ENCODE peak calls at places on chromosomes 13 and 19, in four cellular contexts. One of them, this sample, is unnamed.

GRCh38 chr19:49761249-49761624 is 1.9 kb downstream of the TSKS start:
- DNase-seq in GM12878: no peak
- DNase-seq in K562: no peak
- DNase-seq in HL-60: no peak
- DNase-seq in this sample: no peak

GRCh38 chr13:75384881-75385707 is 96.9 kb downstream of the TBC1D4 start:
- DNase-seq in GM12878: no peak
- DNase-seq in K562: no peak
- DNase-seq in HL-60: no peak
- DNase-seq in this sample: no peak

GRCh38 chr19:8445488-8446001 is 770 bp downstream of the HNRNPM start:
- DNase-seq in GM12878: no peak
- DNase-seq in K562: peak; percentile 55
- DNase-seq in HL-60: no peak
- DNase-seq in this sample: no peak

GRCh38 chr19:15264061-15264932 is 32.0 kb upstream of the EPHX3 start:
- DNase-seq in GM12878: no peak
- DNase-seq in K562: peak; percentile 70
- DNase-seq in HL-60: peak; percentile 24
- DNase-seq in this sample: peak; percentile 78

GRCh38 chr19:46615966-46616365 is 8.9 kb downstream of the PTGIR start:
- DNase-seq in GM12878: no peak
- DNase-seq in K562: no peak
- DNase-seq in HL-60: no peak
- DNase-seq in this sample: no peak

GRCh38 chr13:30159446-30159839 is 147.9 kb downstream of the KATNAL1 start:
- DNase-seq in GM12878: no peak
- DNase-seq in K562: no peak
- DNase-seq in HL-60: no peak
- DNase-seq in this sample: no peak

GRCh38 chr13:52840066-52840465 is 8.4 kb downstream of the PCDH8 start:
- DNase-seq in GM12878: no peak
- DNase-seq in K562: no peak
- DNase-seq in HL-60: no peak
- DNase-seq in this sample: no peak

GRCh38 chr19:50702870-50703829 is 16.5 kb downstream of the SHANK1 start:
- DNase-seq in GM12878: no peak
- DNase-seq in K562: no peak
- DNase-seq in HL-60: no peak
- DNase-seq in this sample: no peak

GRCh38 chr19:16030964-16031871 is 45.1 kb upstream of the TPM4 start:
- DNase-seq in GM12878: no peak
- DNase-seq in K562: no peak
- DNase-seq in HL-60: no peak
- DNase-seq in this sample: no peak

GRCh38 chr19:10742494-10742893 is 24.6 kb downstream of the DNM2 start:
- DNase-seq in GM12878: no peak
- DNase-seq in K562: no peak
- DNase-seq in HL-60: no peak
- DNase-seq in this sample: no peak

GRCh38 chr13:44364601-44365000 is 9.0 kb upstream of the SERP2 start:
- DNase-seq in GM12878: no peak
- DNase-seq in K562: no peak
- DNase-seq in HL-60: no peak
- DNase-seq in this sample: no peak

GRCh38 chr19:20928371-20928770 is 5.3 kb downstream of the ZNF85 start:
- DNase-seq in GM12878: no peak
- DNase-seq in K562: no peak
- DNase-seq in HL-60: no peak
- DNase-seq in this sample: no peak

GRCh38 chr19:38252935-38253691 is 3.1 kb downstream of the PPP1R14A start:
- DNase-seq in GM12878: no peak
- DNase-seq in K562: no peak
- DNase-seq in HL-60: no peak
- DNase-seq in this sample: no peak

GRCh38 chr19:6011794-6012193 is 33.9 kb upstream of the RANBP3 start:
- DNase-seq in GM12878: no peak
- DNase-seq in K562: no peak
- DNase-seq in HL-60: no peak
- DNase-seq in this sample: no peak

GRCh38 chr19:4606921-4607678 is 32.2 kb upstream of the TNFAIP8L1 start:
- DNase-seq in GM12878: no peak
- DNase-seq in K562: no peak
- DNase-seq in HL-60: no peak
- DNase-seq in this sample: no peak

GRCh38 chr19:49565261-49565660 is 15.1 kb downstream of the NOSIP start:
- DNase-seq in GM12878: no peak
- DNase-seq in K562: no peak
- DNase-seq in HL-60: no peak
- DNase-seq in this sample: no peak

GRCh38 chr13:91817250-91817649 is 418.8 kb downstream of the GPC5 start:
- DNase-seq in GM12878: no peak
- DNase-seq in K562: peak; percentile 7
- DNase-seq in HL-60: no peak
- DNase-seq in this sample: no peak

GRCh38 chr13:27634231-27634630 is 12.5 kb downstream of the POLR1D start:
- DNase-seq in GM12878: no peak
- DNase-seq in K562: no peak
- DNase-seq in HL-60: no peak
- DNase-seq in this sample: no peak

GRCh38 chr13:26465514-26465913 is 92.0 kb upstream of the WASF3 start:
- DNase-seq in GM12878: no peak
- DNase-seq in K562: no peak
- DNase-seq in HL-60: no peak
- DNase-seq in this sample: no peak

GRCh38 chr19:44607049-44607448 is 6.3 kb upstream of the IGSF23 start:
- DNase-seq in GM12878: no peak
- DNase-seq in K562: no peak
- DNase-seq in HL-60: no peak
- DNase-seq in this sample: no peak

GRCh38 chr19:19627716-19628498 is at the start of gene LPAR2:
- DNase-seq in GM12878: no peak
- DNase-seq in K562: no peak
- DNase-seq in HL-60: no peak
- DNase-seq in this sample: peak; percentile 97

GRCh38 chr19:9406798-9407352 is 28.5 kb downstream of the ZNF266 start:
- DNase-seq in GM12878: no peak
- DNase-seq in K562: peak; percentile 78
- DNase-seq in HL-60: peak; percentile 88
- DNase-seq in this sample: peak; percentile 58

GRCh38 chr19:50204811-50205675 is 1.6 kb downstream of the MYH14 start:
- DNase-seq in GM12878: no peak
- DNase-seq in K562: peak; percentile 42
- DNase-seq in HL-60: no peak
- DNase-seq in this sample: no peak

GRCh38 chr19:17953316-17953801 is 13.5 kb upstream of the KCNN1 start:
- DNase-seq in GM12878: no peak
- DNase-seq in K562: no peak
- DNase-seq in HL-60: no peak
- DNase-seq in this sample: no peak

GRCh38 chr19:14517840-14518505 is at the start of gene DNAJB1:
- DNase-seq in GM12878: no peak
- DNase-seq in K562: peak; percentile 87
- DNase-seq in HL-60: no peak
- DNase-seq in this sample: peak; percentile 92

GRCh38 chr13:112781881-112782361 is 92.1 kb downstream of the ATP11A start:
- DNase-seq in GM12878: no peak
- DNase-seq in K562: no peak
- DNase-seq in HL-60: no peak
- DNase-seq in this sample: no peak

GRCh38 chr13:110017379-110017778 is 231.0 kb upstream of the IRS2 start:
- DNase-seq in GM12878: no peak
- DNase-seq in K562: no peak
- DNase-seq in HL-60: no peak
- DNase-seq in this sample: no peak

GRCh38 chr19:39515551-39516191 is 732 bp downstream of the SELENOV start:
- DNase-seq in GM12878: no peak
- DNase-seq in K562: no peak
- DNase-seq in HL-60: no peak
- DNase-seq in this sample: no peak

GRCh38 chr19:10010247-10010691 is at the start of gene COL5A3:
- DNase-seq in GM12878: no peak
- DNase-seq in K562: peak; percentile 32
- DNase-seq in HL-60: no peak
- DNase-seq in this sample: no peak

GRCh38 chr13:48126944-48127814 is 32.3 kb upstream of the MED4 start:
- DNase-seq in GM12878: peak; percentile 47
- DNase-seq in K562: peak; percentile 52
- DNase-seq in HL-60: peak; percentile 40
- DNase-seq in this sample: peak; percentile 29

GRCh38 chr13:82636119-82636518 is 1246.2 kb downstream of the SLITRK1 start:
- DNase-seq in GM12878: no peak
- DNase-seq in K562: no peak
- DNase-seq in HL-60: no peak
- DNase-seq in this sample: no peak

GRCh38 chr13:44879452-44880058 is 109.7 kb downstream of the NUFIP1 start:
- DNase-seq in GM12878: peak; percentile 8
- DNase-seq in K562: no peak
- DNase-seq in HL-60: peak; percentile 3
- DNase-seq in this sample: no peak

GRCh38 chr19:16213076-16213475 is 15.4 kb downstream of the AP1M1 start:
- DNase-seq in GM12878: no peak
- DNase-seq in K562: no peak
- DNase-seq in HL-60: no peak
- DNase-seq in this sample: no peak

GRCh38 chr19:40622773-40623075 is 21.6 kb downstream of the LTBP4 start:
- DNase-seq in GM12878: no peak
- DNase-seq in K562: no peak
- DNase-seq in HL-60: no peak
- DNase-seq in this sample: no peak

GRCh38 chr13:28324181-28324789 is 170.6 kb downstream of the FLT1 start:
- DNase-seq in GM12878: peak; percentile 45
- DNase-seq in K562: peak; percentile 71
- DNase-seq in HL-60: peak; percentile 8
- DNase-seq in this sample: peak; percentile 52

GRCh38 chr19:17467471-17468301 is 2.6 kb upstream of the SLC27A1 start:
- DNase-seq in GM12878: no peak
- DNase-seq in K562: no peak
- DNase-seq in HL-60: no peak
- DNase-seq in this sample: no peak

GRCh38 chr13:34148359-34148758 is 330.4 kb downstream of the RFC3 start:
- DNase-seq in GM12878: no peak
- DNase-seq in K562: no peak
- DNase-seq in HL-60: no peak
- DNase-seq in this sample: no peak

GRCh38 chr19:13700621-13701020 is 63.7 kb upstream of the MRI1 start:
- DNase-seq in GM12878: no peak
- DNase-seq in K562: no peak
- DNase-seq in HL-60: no peak
- DNase-seq in this sample: no peak

DNA sequence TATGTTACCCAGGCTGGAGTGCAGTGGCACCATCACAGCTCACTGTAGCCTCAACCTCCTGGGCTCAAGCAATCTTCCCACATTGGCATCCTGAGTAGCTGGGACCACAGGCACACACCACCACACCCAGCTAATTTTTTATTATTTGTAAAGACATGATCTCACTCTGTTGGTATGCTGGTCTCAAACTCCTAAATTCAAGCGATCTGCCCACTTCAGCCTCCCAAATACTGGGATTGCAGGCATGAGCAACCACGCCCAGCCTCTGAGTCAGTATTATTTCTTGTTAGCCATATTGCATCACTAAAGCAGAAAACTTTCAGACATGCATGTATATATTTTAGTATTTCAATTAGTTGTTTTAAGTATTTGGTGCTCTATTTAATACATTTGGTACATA is 376.4 kb downstream of the GPC6 start:
- DNase-seq in GM12878: no peak
- DNase-seq in K562: no peak
- DNase-seq in HL-60: no peak
- DNase-seq in this sample: no peak
- TF ChIP-seq SPI1 in GM12878: no peak
- TF ChIP-seq SPI1 in K562: no peak
- TF ChIP-seq SPI1 in HL-60: no peak
- TF ChIP-seq SPI1 in this sample: no peak

DNA sequence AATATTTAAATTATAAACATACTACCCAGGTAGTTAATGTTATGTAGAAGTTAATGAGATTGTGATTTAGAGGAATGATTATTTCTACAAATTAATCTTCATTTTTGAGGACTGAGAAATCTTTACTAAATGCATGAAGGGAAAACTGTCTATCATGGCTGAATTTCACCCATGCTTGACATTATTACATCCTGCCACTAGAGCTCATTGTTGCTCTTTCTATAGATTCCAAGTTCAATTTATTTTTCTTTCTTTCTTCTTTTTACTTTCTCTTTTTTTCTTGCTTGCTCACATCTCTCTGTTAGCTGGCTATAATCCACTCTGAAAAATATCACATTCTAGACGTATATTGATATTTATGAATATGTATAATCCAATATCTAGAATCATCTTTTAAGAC is 505.0 kb upstream of the KLHL1 start:
- DNase-seq in GM12878: no peak
- DNase-seq in K562: no peak
- DNase-seq in HL-60: no peak
- DNase-seq in this sample: no peak
- TF ChIP-seq SPI1 in GM12878: no peak
- TF ChIP-seq SPI1 in K562: no peak
- TF ChIP-seq SPI1 in HL-60: no peak
- TF ChIP-seq SPI1 in this sample: no peak

DNA sequence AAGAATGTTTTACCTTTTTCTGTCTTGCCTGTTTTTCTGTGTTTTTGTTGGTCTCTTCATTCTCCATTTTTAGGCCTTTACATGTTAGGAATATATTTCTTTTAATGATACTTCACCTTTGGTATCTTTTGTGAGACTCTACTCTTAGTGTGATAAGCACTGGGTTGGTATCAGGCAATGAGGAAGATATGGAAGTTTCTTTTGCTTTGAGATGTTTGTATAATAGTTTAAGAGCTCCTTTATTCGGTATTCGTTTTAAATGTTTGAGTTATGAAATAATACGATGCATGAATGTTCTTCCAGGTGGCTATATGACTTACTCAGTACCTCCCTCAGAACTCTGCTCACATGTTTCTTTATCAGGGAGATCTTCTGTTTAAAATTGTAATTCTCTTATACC is 144.8 kb downstream of the PDS5B start:
- DNase-seq in GM12878: no peak
- DNase-seq in K562: no peak
- DNase-seq in HL-60: no peak
- DNase-seq in this sample: no peak
- TF ChIP-seq SPI1 in GM12878: no peak
- TF ChIP-seq SPI1 in K562: no peak
- TF ChIP-seq SPI1 in HL-60: no peak
- TF ChIP-seq SPI1 in this sample: no peak

GRCh38 chr19:3132971-3133792 is 2.7 kb upstream of the GNA15 start:
- DNase-seq in GM12878: peak; percentile 85
- DNase-seq in K562: peak; percentile 62
- DNase-seq in HL-60: peak; percentile 85
- DNase-seq in this sample: peak; percentile 64
- TF ChIP-seq SPI1 in GM12878: peak; percentile 27
- TF ChIP-seq SPI1 in K562: no peak
- TF ChIP-seq SPI1 in HL-60: peak; percentile 84
- TF ChIP-seq SPI1 in this sample: peak; percentile 53

GRCh38 chr13:94609196-94609595 is 7.5 kb downstream of the GPR180 start:
- DNase-seq in GM12878: no peak
- DNase-seq in K562: no peak
- DNase-seq in HL-60: no peak
- DNase-seq in this sample: no peak
- TF ChIP-seq SPI1 in GM12878: no peak
- TF ChIP-seq SPI1 in K562: no peak
- TF ChIP-seq SPI1 in HL-60: no peak
- TF ChIP-seq SPI1 in this sample: no peak

GRCh38 chr19:30446844-30447243 is 74.7 kb downstream of the ZNF536 start:
- DNase-seq in GM12878: no peak
- DNase-seq in K562: no peak
- DNase-seq in HL-60: no peak
- DNase-seq in this sample: no peak
- TF ChIP-seq SPI1 in GM12878: no peak
- TF ChIP-seq SPI1 in K562: no peak
- TF ChIP-seq SPI1 in HL-60: no peak
- TF ChIP-seq SPI1 in this sample: no peak